ENCODE peak calls at places on chromosomes 16 and 17, in four cellular contexts. B is testis, V is omental fat pad, Q is adrenal gland. P is an unnamed sample.

GRCh38 chr17:39082482-39082881 is 69.0 kb downstream of the PLXDC1 start:
- DNase-seq in B (no peak), V (no peak), Q (no peak), P (no peak)

GRCh38 chr17:1000597-1001490 is 3.9 kb downstream of the TIMM22 start:
- DNase-seq in B (no peak), V (no peak), Q (peak; percentile 56), P (peak; percentile 47)

GRCh38 chr16:18800674-18801196 is 614 bp downstream of the ARL6IP1 start:
- DNase-seq in B (no peak), V (peak; percentile 32), Q (peak; percentile 45), P (no peak)

GRCh38 chr16:24689128-24689527 is 40.3 kb upstream of the TNRC6A start:
- DNase-seq in B (peak; percentile 58), V (no peak), Q (peak; percentile 52), P (no peak)

GRCh38 chr16:379183-379960 is 2.4 kb downstream of the PGAP6 start:
- DNase-seq in B (no peak), V (no peak), Q (no peak), P (peak; percentile 67)

GRCh38 chr17:2227025-2227699 is 76.4 kb downstream of the SMG6 start:
- DNase-seq in B (no peak), V (no peak), Q (no peak), P (no peak)

GRCh38 chr17:78151514-78152008 is 5.4 kb downstream of the C17orf99 start:
- DNase-seq in B (no peak), V (no peak), Q (no peak), P (no peak)

GRCh38 chr16:55239723-55240122 is 84.3 kb upstream of the IRX6 start:
- DNase-seq in B (no peak), V (no peak), Q (no peak), P (no peak)

GRCh38 chr17:63436523-63437110 is 9.5 kb downstream of the CYB561 start:
- DNase-seq in B (peak; percentile 55), V (no peak), Q (no peak), P (no peak)

GRCh38 chr16:57062329-57062728 is 30.1 kb upstream of the CPNE2 start:
- DNase-seq in B (no peak), V (no peak), Q (no peak), P (no peak)